ENCODE peak calls at places on chromosomes 6 and 20, in five cellular contexts. H is A549, O is cardiac muscle cell, E is PC-9, R is OCI-LY7. C is an unnamed sample.

GRCh38 chr6:158016571-158017383 is 35.1 kb downstream of the SYNJ2 start:
- DNase-seq in H (no peak), O (no peak), E (no peak), R (no peak), C (no peak)

GRCh38 chr6:166572370-166573261 is 13.9 kb downstream of the RAMACL start:
- DNase-seq in H (no peak), O (peak; percentile 42), E (no peak), R (no peak), C (no peak)

GRCh38 chr6:5334341-5334740 is 73.0 kb downstream of the FARS2 start:
- DNase-seq in H (no peak), O (peak; percentile 7), E (no peak), R (no peak), C (no peak)

GRCh38 chr6:5398530-5398929 is 137.2 kb downstream of the FARS2 start:
- DNase-seq in H (peak; percentile 39), O (peak; percentile 68), E (no peak), R (peak; percentile 63), C (no peak)

GRCh38 chr20:59835448-59836395 is 97.7 kb downstream of the SYCP2 start:
- DNase-seq in H (no peak), O (peak; percentile 61), E (no peak), R (no peak), C (no peak)

GRCh38 chr6:40997256-40997957 is 41.6 kb downstream of the UNC5CL start:
- DNase-seq in H (peak; percentile 86), O (peak; percentile 71), E (peak; percentile 72), R (no peak), C (peak; percentile 82)

GRCh38 chr6:18155273-18155863 is at the start of gene KDM1B:
- DNase-seq in H (peak; percentile 95), O (peak; percentile 99), E (peak; percentile 99), R (peak; percentile 99), C (peak; percentile 98)

GRCh38 chr6:71139249-71139648 is 149.4 kb upstream of the OGFRL1 start:
- DNase-seq in H (no peak), O (peak; percentile 48), E (peak; percentile 59), R (no peak), C (no peak)

GRCh38 chr6:30463242-30463641 is 26.1 kb upstream of the HLA-E start:
- DNase-seq in H (no peak), O (no peak), E (no peak), R (no peak), C (no peak)

GRCh38 chr6:107083047-107083768 is 32.1 kb downstream of the BEND3 start:
- DNase-seq in H (no peak), O (no peak), E (no peak), R (no peak), C (no peak)

GRCh38 chr6:169766921-169767736 is 15.7 kb downstream of the ERMARD start:
- DNase-seq in H (no peak), O (no peak), E (no peak), R (no peak), C (no peak)

DNA sequence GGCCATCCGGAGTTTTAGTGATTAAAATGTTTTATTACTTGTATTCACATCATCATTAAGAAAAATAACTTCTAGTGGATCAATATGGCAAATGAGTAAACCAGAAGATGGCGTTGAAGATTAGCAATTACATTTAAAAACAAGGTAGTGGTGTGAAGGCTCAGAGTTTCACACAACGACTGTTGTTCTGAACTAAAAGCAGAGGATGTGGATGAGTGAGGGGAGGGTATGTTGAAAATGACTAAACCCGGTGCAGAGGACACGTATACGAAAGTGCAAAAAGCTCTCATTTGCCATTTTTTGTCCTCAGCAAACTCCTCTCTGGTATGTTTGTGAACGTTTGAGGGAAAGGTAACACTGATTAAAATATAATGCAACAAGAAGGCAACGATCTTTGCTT is 1.9 kb upstream of the IRF4 start:
- DNase-seq in H (no peak), O (no peak), E (no peak), R (peak; percentile 55), C (no peak)
- TF ChIP-seq CTCF in H (no peak), O (no peak), E (no peak), R (peak; percentile 54), C (no peak)

DNA sequence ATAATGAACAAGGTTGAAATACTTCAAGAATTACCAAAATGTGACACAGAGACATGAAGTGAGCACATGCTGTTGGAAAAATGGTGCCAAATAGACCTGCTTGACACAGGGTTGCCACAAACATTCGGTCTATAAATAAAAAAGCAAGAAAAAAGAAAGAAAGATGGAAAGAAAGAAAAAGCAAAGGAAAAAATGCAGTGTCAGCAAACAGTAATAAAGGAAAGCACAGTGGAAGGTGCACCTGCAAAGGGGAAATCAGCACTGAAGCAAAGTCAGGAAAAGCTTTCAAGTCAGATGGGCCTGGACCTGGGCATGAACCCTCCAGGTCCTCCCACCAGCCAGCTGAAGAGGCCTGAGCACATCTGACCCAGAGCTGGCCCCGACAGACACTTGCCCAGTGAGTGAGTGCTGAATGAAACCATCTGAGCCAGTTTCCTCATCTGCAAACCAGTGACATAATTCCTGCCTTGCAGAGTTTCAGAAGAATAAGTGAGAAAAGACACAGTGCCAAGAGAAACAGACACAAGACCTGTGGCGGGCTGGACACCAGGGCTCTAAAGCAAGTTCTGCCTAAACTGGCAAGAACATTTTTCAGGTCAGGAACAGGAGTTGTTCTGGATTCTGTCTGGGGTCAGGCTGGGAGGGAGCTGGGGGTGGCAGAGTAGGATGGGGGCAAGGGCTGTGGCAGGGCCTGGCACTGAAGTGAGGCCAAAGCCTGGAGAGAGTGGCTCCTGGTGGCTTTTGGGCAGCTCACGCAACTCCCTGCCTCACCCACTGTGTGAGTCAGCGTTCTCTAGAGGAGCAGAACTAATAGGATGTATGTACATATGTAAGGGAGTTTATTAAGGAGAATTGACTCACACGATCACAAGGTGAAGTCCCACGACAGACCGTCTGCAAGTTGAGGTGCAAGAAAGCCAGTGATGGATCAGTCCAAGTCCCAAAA is 23.9 kb upstream of the MICB start:
- DNase-seq in H (no peak), O (peak; percentile 43), E (peak; percentile 39), R (no peak), C (no peak)
- H3K9me3 ChIP-seq in H (no peaks in the 10 kb centered on the region), O (no peaks in the 10 kb centered on the region), E (no peaks in the 10 kb centered on the region), R (no peaks in the 10 kb centered on the region), C (no peaks in the 10 kb centered on the region)

GRCh38 chr20:23160536-23161243 is 74.6 kb upstream of the CD93 start:
- DNase-seq in H (no peak), O (peak; percentile 62), E (no peak), R (no peak), C (no peak)
- H3K4me1 ChIP-seq in H (peaks cover 26% of the 10 kb centered on the region), O (peaks cover 5% of the 10 kb centered on the region), E (peaks cover 47% of the 10 kb centered on the region), R (no peaks in the 10 kb centered on the region), C (peaks cover 26% of the 10 kb centered on the region)

DNA sequence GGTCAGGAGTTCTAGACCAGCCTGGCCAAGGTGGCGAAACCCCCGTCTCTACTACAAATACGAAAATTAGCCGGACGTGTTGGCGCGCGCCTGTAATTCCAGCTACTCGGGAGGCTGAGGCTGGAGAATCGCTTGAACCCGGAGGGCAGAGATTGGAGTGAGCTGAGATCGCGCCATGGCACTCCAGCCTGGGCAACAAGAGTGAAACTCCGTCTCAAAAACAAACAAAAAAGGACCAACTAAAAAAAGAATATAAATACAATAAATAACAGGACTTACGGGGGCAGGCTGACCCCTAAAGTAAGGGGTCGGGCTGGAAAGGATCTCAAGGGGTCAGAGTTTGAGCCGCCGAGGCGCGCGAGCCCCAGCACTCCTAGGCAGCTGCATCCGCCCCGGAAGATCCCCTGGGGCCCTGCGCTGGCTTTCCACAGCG is 509 bp upstream of the TPD52L2 start:
- DNase-seq in H (no peak), O (no peak), E (no peak), R (no peak), C (no peak)
- TF ChIP-seq CTCF in H (no peak), O (no peak), E (no peak), R (no peak), C (no peak)

GRCh38 chr20:63963784-63964301 is 5.9 kb downstream of the ZNF512B start:
- DNase-seq in H (no peak), O (no peak), E (no peak), R (no peak), C (no peak)
- H3K9me3 ChIP-seq in H (no peaks in the 10 kb centered on the region), O (no peaks in the 10 kb centered on the region), E (no peaks in the 10 kb centered on the region), R (no peaks in the 10 kb centered on the region), C (peaks cover 23% of the 10 kb centered on the region)

DNA sequence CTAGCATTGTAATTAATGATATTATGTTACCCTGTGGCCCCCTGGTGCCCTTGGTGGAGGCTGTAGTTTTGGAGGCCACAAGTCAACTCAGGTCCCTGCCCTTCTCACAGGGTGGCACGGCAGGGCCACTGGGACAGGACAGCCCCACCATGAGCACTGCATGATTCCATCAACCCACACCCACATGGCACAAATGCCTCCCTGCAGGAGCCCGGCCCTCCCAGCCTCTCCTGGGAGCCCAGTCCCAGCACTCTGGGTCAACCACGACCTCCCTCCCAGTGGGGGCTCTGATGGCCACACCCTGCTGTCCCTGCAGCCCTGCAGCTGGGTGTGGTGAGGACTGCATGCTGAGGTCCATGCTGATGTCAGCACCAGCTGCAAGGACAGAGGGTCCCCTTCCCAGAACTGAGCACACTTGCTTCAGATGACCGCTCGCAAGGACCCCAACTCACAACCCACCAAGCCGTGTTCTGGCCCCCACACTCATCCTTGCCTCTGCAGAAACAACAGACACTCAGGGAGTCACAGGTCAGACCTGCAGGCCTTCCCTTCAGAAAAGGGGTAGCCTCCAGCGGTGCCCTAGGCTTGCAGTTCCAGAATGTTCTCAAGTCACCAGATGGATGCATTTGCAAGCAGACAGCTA is 15.7 kb upstream of the CST7 start:
- DNase-seq in H (no peak), O (no peak), E (no peak), R (no peak), C (no peak)
- H3K4me1 ChIP-seq in H (no peaks in the 10 kb centered on the region), O (no peaks in the 10 kb centered on the region), E (peaks cover 35% of the 10 kb centered on the region), R (no peaks in the 10 kb centered on the region), C (peaks cover 14% of the 10 kb centered on the region)

C was measured in Caco-2.